ENCODE peak calls at places on chromosomes 5 and 9, in four cellular contexts. O, H, A and Z are unnamed samples.

GRCh38 chr5:111929261-111929660 is 172.3 kb upstream of the NREP start:
- DNase-seq in H (no peak), A (no peak), O (no peak), Z (no peak)

GRCh38 chr9:113828211-113828610 is 47.9 kb upstream of the ZNF618 start:
- DNase-seq in O (no peak), A (no peak), H (no peak), Z (no peak)

GRCh38 chr9:91519520-91520270 is 96.1 kb upstream of the NFIL3 start:
- DNase-seq in H (no peak), A (no peak), O (no peak), Z (no peak)

GRCh38 chr9:121498150-121498486 is 1.5 kb downstream of the GGTA1 start:
- DNase-seq in A (peak; percentile 78), H (no peak), O (no peak), Z (peak; percentile 87)

GRCh38 chr5:170151105-170151831 is 45.6 kb downstream of the FOXI1 start:
- DNase-seq in A (no peak), H (peak; percentile 77), O (no peak), Z (peak; percentile 86)

GRCh38 chr5:107570805-107571531 is 99.8 kb downstream of the EFNA5 start:
- DNase-seq in O (no peak), A (peak; percentile 66), H (no peak), Z (no peak)

GRCh38 chr9:112487799-112488345 is 1.2 kb downstream of the KIAA1958 start:
- DNase-seq in O (no peak), A (peak; percentile 18), H (no peak), Z (peak; percentile 33)

GRCh38 chr9:22158983-22159382 is 149.9 kb upstream of the CDKN2B start:
- DNase-seq in A (no peak), H (no peak), O (no peak), Z (peak; percentile 95)

GRCh38 chr9:69223605-69224004 is 49.5 kb downstream of the TJP2 start:
- DNase-seq in H (no peak), O (no peak), A (peak; percentile 6), Z (peak; percentile 87)

GRCh38 chr9:109627042-109627441 is 128.9 kb upstream of the PTPN3 start:
- DNase-seq in A (no peak), O (no peak), H (no peak), Z (no peak)

GRCh38 chr5:133996683-133997252 is 8.0 kb downstream of the VDAC1 start:
- DNase-seq in A (no peak), H (no peak), O (no peak), Z (peak; percentile 32)

GRCh38 chr5:32228816-32229215 is 54.7 kb upstream of the GOLPH3 start:
- DNase-seq in A (no peak), O (no peak), H (no peak), Z (no peak)

GRCh38 chr5:32388429-32389111 is 56.0 kb downstream of the ZFR start:
- DNase-seq in A (no peak), H (no peak), O (no peak), Z (no peak)

GRCh38 chr9:14499976-14500375 is 186.0 kb upstream of the NFIB start:
- DNase-seq in A (no peak), O (no peak), H (no peak), Z (no peak)

GRCh38 chr9:69554945-69555344 is 117.2 kb downstream of the APBA1 start:
- DNase-seq in H (no peak), O (no peak), A (no peak), Z (peak; percentile 50)

GRCh38 chr9:80061940-80062339 is 490.2 kb downstream of the TLE4 start:
- DNase-seq in A (no peak), H (no peak), O (no peak), Z (no peak)

GRCh38 chr5:10536931-10537579 is 26.8 kb upstream of the ANKRD33B start:
- DNase-seq in O (no peak), H (no peak), A (no peak), Z (peak; percentile 84)

GRCh38 chr5:39526914-39527477 is 102.2 kb upstream of the DAB2 start:
- DNase-seq in O (no peak), H (no peak), A (peak; percentile 24), Z (peak; percentile 25)

GRCh38 chr9:137984520-137985257 is 107.1 kb downstream of the CACNA1B start:
- DNase-seq in A (no peak), O (no peak), H (no peak), Z (no peak)

GRCh38 chr5:68115584-68115983 is 100.0 kb upstream of the PIK3R1 start:
- DNase-seq in A (no peak), H (no peak), O (no peak), Z (no peak)

GRCh38 chr9:73667749-73668148 is 516.1 kb downstream of the ANXA1 start:
- DNase-seq in A (no peak), O (no peak), H (no peak), Z (peak; percentile 24)

GRCh38 chr9:123364241-123364824 is 8.3 kb downstream of the CRB2 start:
- DNase-seq in O (no peak), A (no peak), H (no peak), Z (no peak)

GRCh38 chr9:99345936-99346335 is 123.9 kb downstream of the SEC61B start:
- DNase-seq in A (no peak), O (no peak), H (no peak), Z (no peak)

GRCh38 chr9:93304574-93305496 is 120.9 kb downstream of the WNK2 start:
- DNase-seq in A (peak; percentile 13), O (no peak), H (peak; percentile 66), Z (peak; percentile 45)

GRCh38 chr5:177339107-177339638 is 12.3 kb downstream of the LMAN2 start:
- DNase-seq in H (peak; percentile 58), A (peak; percentile 55), O (no peak), Z (no peak)

GRCh38 chr9:94014845-94015244 is 59.7 kb upstream of the BARX1 start:
- DNase-seq in A (peak; percentile 93), H (no peak), O (no peak), Z (no peak)

GRCh38 chr9:81530407-81530810 is 158.9 kb downstream of the TLE1 start:
- DNase-seq in H (no peak), A (no peak), O (no peak), Z (no peak)

GRCh38 chr9:84670106-84670800 is 724 bp downstream of the NTRK2 start:
- DNase-seq in A (no peak), O (no peak), H (peak; percentile 83), Z (no peak)

GRCh38 chr5:109409061-109409843 is 522 bp downstream of the PJA2 start:
- DNase-seq in O (peak; percentile 78), H (peak; percentile 88), A (peak; percentile 47), Z (peak; percentile 83)

GRCh38 chr5:52710972-52711596 is 76.6 kb upstream of the ITGA1 start:
- DNase-seq in H (no peak), A (no peak), O (no peak), Z (no peak)

GRCh38 chr9:137253717-137254623 is 1.2 kb upstream of the NELFB start:
- DNase-seq in A (no peak), H (no peak), O (no peak), Z (no peak)